ENCODE peak calls at places on chromosomes 16 and 17, in eight cellular contexts. F is fibroblast of lung, D is pancreas, G is AG04449, U is AG09309, A is WERI-Rb-1, R is dorsolateral prefrontal cortex, Q is GM06990. M is an unnamed sample.

GRCh38 chr17:7914771-7915610 is 1.1 kb downstream of the RNF227 start:
- DNase-seq in F (peak), D (peak), G (no peak), U (no peak), A (no peak), R (no peak), Q (no peak), M (peak)

GRCh38 chr17:58083491-58084316 is 485 bp downstream of the DYNLL2 start:
- DNase-seq in F (peak), D (peak), G (no peak), U (no peak), A (peak), R (no peak), Q (peak), M (peak)

GRCh38 chr17:72560303-72561247 is 439.8 kb downstream of the SOX9 start:
- DNase-seq in F (peak), D (peak), G (no peak), U (no peak), A (peak), R (peak), Q (peak), M (peak)

GRCh38 chr17:58059141-58059540 is 24.1 kb upstream of the DYNLL2 start:
- DNase-seq in F (no peak), D (no peak), G (no peak), U (no peak), A (no peak), R (no peak), Q (no peak), M (no peak)

GRCh38 chr16:67404740-67405226 is 11.5 kb upstream of the TPPP3 start:
- DNase-seq in F (no peak), D (peak), G (no peak), U (no peak), A (no peak), R (no peak), Q (no peak), M (no peak)

GRCh38 chr17:8119575-8120519 is 1.5 kb upstream of the ALOXE3 start:
- DNase-seq in F (peak), D (peak), G (peak), U (peak), A (peak), R (peak), Q (peak), M (peak)

GRCh38 chr16:85798283-85798776 is 1.0 kb downstream of the EMC8 start:
- DNase-seq in F (no peak), D (no peak), G (no peak), U (no peak), A (no peak), R (no peak), Q (no peak), M (no peak)

GRCh38 chr16:78584213-78584860 is 484.9 kb downstream of the WWOX start:
- DNase-seq in F (no peak), D (no peak), G (no peak), U (no peak), A (no peak), R (no peak), Q (no peak), M (no peak)

DNA sequence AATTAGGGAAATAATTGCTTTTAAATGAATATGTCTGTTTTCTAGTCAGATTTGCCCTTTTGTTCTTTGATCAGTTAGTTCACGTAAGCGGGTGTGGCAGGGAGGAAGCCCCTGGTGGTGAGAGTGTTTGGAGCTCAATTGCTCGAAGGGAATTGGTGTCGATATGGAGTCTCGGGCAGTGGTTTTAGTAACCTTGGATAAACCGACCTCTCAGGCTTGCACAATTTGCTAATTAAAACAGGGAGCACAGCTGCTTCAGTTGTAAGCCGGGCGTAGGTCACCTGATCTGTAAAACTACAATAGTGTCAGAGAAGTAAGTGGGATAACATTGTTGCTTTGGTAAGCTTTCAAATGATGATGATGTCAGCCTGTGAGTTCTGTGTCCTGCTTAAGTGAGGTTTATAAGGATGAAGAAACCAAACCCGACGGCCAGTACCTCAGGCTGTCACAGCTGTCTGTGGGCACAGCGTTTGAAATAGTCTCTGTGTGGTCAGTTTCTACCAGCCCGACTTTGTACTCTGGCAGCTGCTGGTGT is 2.9 kb downstream of the ZNF750 start:
- DNase-seq in F (no peak), D (no peak), G (no peak), U (no peak), A (peak), R (no peak), Q (no peak), M (no peak)
- TF ChIP-seq CTCF in F (no peak), D (no peak), G (no peak), U (no peak), A (peak), R (no peak), Q (no peak), M (no peak)

DNA sequence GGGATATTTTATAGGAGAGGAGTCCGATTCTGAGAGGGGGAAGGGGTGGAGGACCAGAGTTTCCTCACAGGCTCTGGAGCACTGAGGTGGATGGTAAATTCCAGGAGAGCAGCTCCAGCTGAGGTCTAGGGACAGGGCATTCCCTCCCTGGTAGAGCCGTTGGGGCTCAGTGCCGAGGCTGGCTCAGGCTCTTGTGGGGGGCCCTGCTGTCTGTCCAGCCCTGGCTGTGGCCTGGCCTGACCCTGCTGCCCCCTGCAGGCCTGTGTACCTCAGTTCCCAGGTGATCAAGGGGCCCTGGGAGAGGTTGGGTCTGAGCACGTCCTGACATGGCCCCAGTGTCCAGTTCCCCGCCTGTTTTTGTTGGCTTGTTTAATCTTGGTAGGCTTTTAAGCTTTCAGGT is 16.8 kb downstream of the ZNF750 start:
- DNase-seq in F (no peak), D (no peak), G (no peak), U (no peak), A (peak), R (no peak), Q (no peak), M (no peak)
- TF ChIP-seq CTCF in F (no peak), D (no peak), G (no peak), U (peak), A (peak), R (no peak), Q (peak), M (peak)

GRCh38 chr17:29593546-29594440 is 861 bp downstream of the ANKRD13B start:
- DNase-seq in F (no peak), D (peak), G (no peak), U (no peak), A (peak), R (no peak), Q (no peak), M (no peak)
- TF ChIP-seq CTCF in F (no peak), D (no peak), G (peak), U (peak), A (peak), R (peak), Q (peak), M (peak)

DNA sequence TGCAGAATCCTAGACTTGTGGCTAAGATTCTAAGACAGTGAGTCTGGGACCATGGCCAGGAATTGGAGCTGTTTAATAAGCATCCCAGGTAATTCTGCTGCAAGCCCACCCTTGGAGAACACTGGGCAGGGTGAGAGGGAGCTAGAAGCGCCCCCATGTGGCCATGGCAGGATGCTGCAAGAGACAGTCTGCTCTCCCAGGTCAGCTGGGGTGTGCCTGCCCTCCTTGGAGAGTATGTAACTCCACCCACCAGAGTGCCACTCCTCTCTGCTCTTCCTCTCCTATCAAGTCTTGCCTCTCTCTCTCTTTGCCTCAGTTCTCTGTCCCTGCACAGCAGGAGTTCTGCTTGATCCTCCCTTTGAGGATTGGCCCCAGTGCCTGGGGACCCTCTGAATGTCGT is 14.9 kb downstream of the RCVRN start:
- DNase-seq in F (no peak), D (no peak), G (no peak), U (no peak), A (peak), R (no peak), Q (no peak), M (peak)
- TF ChIP-seq CTCF in F (no peak), D (peak), G (peak), U (no peak), A (peak), R (peak), Q (peak), M (peak)

DNA sequence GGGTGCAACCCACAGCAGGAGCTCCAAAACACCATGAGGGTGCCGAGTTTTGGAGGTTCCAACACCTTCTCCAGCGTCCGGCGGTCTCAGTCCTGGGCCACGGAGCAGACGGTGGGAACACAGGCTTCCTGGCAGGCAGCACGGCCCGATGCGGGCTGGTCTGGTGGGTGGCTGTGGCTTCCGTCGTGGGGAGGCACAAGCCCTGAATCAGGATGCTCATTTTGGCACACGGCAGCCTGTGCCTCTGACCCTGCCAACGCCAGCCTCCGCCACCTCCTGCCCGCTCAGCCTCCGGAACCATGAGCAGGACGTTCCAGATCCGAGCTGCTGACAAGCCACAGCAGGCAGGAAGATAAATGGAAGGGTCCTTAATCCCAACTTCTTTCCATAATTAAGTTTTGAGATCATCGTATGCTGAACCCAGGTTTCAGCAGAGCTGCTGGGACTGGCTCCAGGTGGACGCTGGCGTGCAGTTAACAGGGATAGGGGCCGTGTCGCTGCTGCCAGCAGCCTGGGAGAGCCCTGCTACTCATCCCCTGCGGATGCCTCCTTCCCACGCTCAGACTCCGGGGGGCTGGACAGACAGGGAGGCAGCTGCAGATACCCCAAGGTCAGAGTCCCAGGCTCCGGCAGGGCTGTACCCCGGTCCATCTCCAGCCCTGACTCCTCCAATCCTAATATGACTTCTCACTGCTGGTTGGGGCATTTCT is 136.6 kb downstream of the ENGASE start:
- DNase-seq in F (no peak), D (no peak), G (no peak), U (no peak), A (peak), R (no peak), Q (no peak), M (no peak)
- TF ChIP-seq CTCF in F (no peak), D (no peak), G (no peak), U (no peak), A (peak), R (no peak), Q (no peak), M (no peak)

GRCh38 chr17:65533056-65533745 is 28.2 kb downstream of the AXIN2 start:
- DNase-seq in F (no peak), D (no peak), G (no peak), U (no peak), A (no peak), R (no peak), Q (no peak), M (no peak)

GRCh38 chr17:65532491-65532890 is 29.0 kb downstream of the AXIN2 start:
- DNase-seq in F (no peak), D (no peak), G (no peak), U (no peak), A (no peak), R (no peak), Q (no peak), M (no peak)

GRCh38 chr17:65530985-65531507 is 30.4 kb downstream of the AXIN2 start:
- DNase-seq in F (peak), D (no peak), G (no peak), U (no peak), A (no peak), R (no peak), Q (no peak), M (no peak)

GRCh38 chr17:65530158-65530984 is 31.1 kb downstream of the AXIN2 start:
- DNase-seq in F (no peak), D (no peak), G (no peak), U (no peak), A (no peak), R (no peak), Q (no peak), M (no peak)

DNA sequence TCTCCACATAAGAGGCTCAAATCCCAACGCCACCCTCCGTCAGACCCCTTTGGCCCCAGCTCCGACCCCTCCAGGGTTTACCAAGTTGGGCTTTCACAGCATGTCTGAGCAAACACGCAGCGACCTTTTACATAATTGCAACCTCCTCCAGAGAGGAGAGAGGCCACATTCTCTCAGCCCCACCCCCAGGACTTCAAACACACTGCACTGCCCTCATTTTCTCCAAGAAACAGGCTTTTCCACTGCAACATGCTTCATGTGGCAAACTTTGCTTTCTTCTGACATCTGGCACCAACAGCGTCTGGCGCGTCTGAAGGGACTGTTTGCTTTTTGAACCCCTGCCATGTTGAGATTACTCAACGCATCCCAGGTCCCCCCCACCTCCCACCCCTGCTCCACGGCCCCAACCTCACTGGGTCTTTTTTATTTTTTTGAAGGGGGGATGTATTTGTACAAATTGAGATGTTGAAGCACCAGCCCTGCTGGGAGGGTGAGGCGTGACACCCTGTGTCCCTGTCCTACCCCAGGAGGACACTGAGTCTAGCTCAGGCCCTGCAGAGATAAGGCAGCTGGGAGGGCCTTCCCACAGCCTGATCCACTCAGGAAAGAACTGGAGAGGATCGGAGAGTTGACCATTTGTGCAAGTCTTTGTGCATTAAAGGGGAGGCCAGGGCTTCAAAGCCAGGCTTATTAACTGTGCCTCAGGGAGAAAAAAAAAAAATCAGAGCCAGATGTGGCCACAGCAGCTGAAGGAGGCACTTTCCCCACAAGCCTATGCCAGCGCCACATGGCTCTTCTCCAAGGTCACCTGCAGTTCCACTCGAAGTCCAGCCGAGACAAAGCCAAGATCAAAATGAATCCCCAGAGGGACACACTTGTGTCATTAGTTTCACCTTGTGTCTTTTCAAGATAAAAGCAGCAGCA is 29.7 kb downstream of the AXIN2 start:
- DNase-seq in F (peak), D (no peak), G (no peak), U (no peak), A (no peak), R (no peak), Q (no peak), M (no peak)
- TF ChIP-seq CTCF in F (peak), D (no peak), G (no peak), U (peak), A (no peak), R (no peak), Q (no peak), M (peak)

GRCh38 chr17:17732892-17733670 is 51.8 kb downstream of the RAI1 start:
- DNase-seq in F (peak), D (no peak), G (peak), U (no peak), A (no peak), R (no peak), Q (no peak), M (peak)

GRCh38 chr17:17728550-17729251 is 47.4 kb downstream of the RAI1 start:
- DNase-seq in F (peak), D (no peak), G (no peak), U (no peak), A (no peak), R (no peak), Q (no peak), M (no peak)

GRCh38 chr17:17729620-17730249 is 48.5 kb downstream of the RAI1 start:
- DNase-seq in F (no peak), D (no peak), G (no peak), U (no peak), A (peak), R (no peak), Q (no peak), M (no peak)

GRCh38 chr17:17730250-17730935 is 49.1 kb downstream of the RAI1 start:
- DNase-seq in F (no peak), D (no peak), G (no peak), U (no peak), A (no peak), R (no peak), Q (no peak), M (no peak)

GRCh38 chr17:17732444-17732843 is 51.2 kb downstream of the RAI1 start:
- DNase-seq in F (no peak), D (no peak), G (no peak), U (no peak), A (no peak), R (no peak), Q (no peak), M (no peak)
- TF ChIP-seq CTCF in F (no peak), D (no peak), G (no peak), U (no peak), A (no peak), R (no peak), Q (no peak), M (no peak)